ENCODE peak calls at places on chromosome 1, in ten cellular contexts. G is endothelial cell, L is activated B cell treated with CpG ODN at 0.5 μM for 24 hours, F is mucosa of descending colon, B is mammary epithelial cell, O is AG10803, R is choroid plexus epithelial cell, I is AG09319, C is HFF-Myc, N is esophagus muscularis mucosa. Y is an unnamed sample.

GRCh38 chr1:95139039-95139438 is 21.9 kb downstream of the TLCD4 start:
- DNase-seq in I (no peak), R (no peak), O (no peak), C (no peak), G (no peak), N (no peak), B (peak; percentile 52), L (no peak), F (no peak), Y (peak; percentile 23)

GRCh38 chr1:203548917-203549708 is 55.2 kb downstream of the OPTC start:
- DNase-seq in O (peak; percentile 47), R (peak; percentile 65), B (peak; percentile 60), I (no peak), F (no peak), L (no peak), N (no peak), G (no peak), C (no peak), Y (peak; percentile 87)

GRCh38 chr1:100463809-100464424 is 74.0 kb upstream of the GPR88 start:
- DNase-seq in C (peak; percentile 22), R (peak; percentile 88), N (no peak), B (peak; percentile 42), O (peak; percentile 60), L (no peak), F (peak; percentile 37), G (peak; percentile 43), I (peak; percentile 46), Y (peak; percentile 77)

GRCh38 chr1:79079770-79080169 is 73.2 kb upstream of the ADGRL4 start:
- DNase-seq in O (peak; percentile 82), R (peak; percentile 85), I (peak; percentile 65), F (no peak), N (no peak), L (no peak), G (peak; percentile 51), C (peak; percentile 85), B (peak; percentile 63), Y (peak; percentile 70)

GRCh38 chr1:245952383-245952989 is 554.6 kb downstream of the SMYD3 start:
- DNase-seq in B (no peak), F (no peak), O (no peak), I (no peak), L (no peak), G (no peak), R (no peak), C (no peak), N (no peak), Y (no peak)

GRCh38 chr1:230145505-230145899 is 78.5 kb downstream of the GALNT2 start:
- DNase-seq in G (no peak), C (no peak), I (no peak), O (no peak), B (no peak), L (no peak), R (no peak), F (no peak), N (no peak), Y (no peak)

GRCh38 chr1:28123461-28123961 is 35.1 kb upstream of the EYA3 start:
- DNase-seq in C (no peak), L (no peak), N (no peak), G (no peak), O (peak; percentile 78), R (peak; percentile 91), B (peak; percentile 86), F (no peak), I (no peak), Y (peak; percentile 85)

GRCh38 chr1:90155721-90156487 is 161.0 kb downstream of the ZNF326 start:
- DNase-seq in F (no peak), G (no peak), L (no peak), I (no peak), C (no peak), O (no peak), N (no peak), B (peak; percentile 73), R (no peak), Y (peak; percentile 14)

DNA sequence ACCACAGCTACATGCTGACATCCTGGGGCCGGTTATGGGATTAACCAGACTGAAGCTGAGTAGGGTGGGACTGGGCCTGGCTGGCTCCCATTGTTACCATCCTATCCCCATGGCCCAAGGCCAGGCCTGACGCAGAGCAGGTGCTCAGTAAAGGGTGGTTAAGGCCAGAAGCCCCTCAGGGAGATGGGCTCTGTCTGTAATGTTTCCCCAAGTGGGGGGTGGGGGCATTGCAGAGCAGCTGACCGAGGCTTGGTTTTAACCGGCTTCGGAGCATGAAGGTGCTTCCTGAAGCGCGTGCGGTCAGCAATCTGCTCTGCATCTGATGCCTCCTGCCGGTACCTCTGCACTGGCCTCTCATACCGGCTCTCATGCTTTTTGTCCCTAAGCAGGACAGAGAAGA is 83.4 kb upstream of the ACTL8 start:
- DNase-seq in R (no peak), I (no peak), F (no peak), N (no peak), C (no peak), L (no peak), O (no peak), B (no peak), G (no peak), Y (no peak)
- TF ChIP-seq CTCF in R (peak; percentile 10), I (no peak), F (no peak), N (no peak), C (no peak), L (no peak), O (no peak), B (no peak), G (peak; percentile 28), Y (no peak)

GRCh38 chr1:221695346-221695745 is 46.5 kb downstream of the DUSP10 start:
- DNase-seq in F (no peak), N (no peak), L (no peak), I (no peak), R (no peak), B (no peak), G (no peak), O (peak; percentile 57), C (no peak), Y (no peak)

GRCh38 chr1:221691320-221691719 is 50.6 kb downstream of the DUSP10 start:
- DNase-seq in C (no peak), G (no peak), R (no peak), B (no peak), I (no peak), F (no peak), L (no peak), N (no peak), O (no peak), Y (no peak)

GRCh38 chr1:221692643-221693042 is 49.2 kb downstream of the DUSP10 start:
- DNase-seq in C (no peak), I (no peak), O (no peak), G (no peak), F (no peak), L (no peak), B (no peak), N (no peak), R (no peak), Y (no peak)

GRCh38 chr1:221694109-221694508 is 47.8 kb downstream of the DUSP10 start:
- DNase-seq in R (no peak), G (no peak), B (no peak), C (no peak), N (no peak), O (no peak), F (no peak), L (no peak), I (no peak), Y (no peak)

DNA sequence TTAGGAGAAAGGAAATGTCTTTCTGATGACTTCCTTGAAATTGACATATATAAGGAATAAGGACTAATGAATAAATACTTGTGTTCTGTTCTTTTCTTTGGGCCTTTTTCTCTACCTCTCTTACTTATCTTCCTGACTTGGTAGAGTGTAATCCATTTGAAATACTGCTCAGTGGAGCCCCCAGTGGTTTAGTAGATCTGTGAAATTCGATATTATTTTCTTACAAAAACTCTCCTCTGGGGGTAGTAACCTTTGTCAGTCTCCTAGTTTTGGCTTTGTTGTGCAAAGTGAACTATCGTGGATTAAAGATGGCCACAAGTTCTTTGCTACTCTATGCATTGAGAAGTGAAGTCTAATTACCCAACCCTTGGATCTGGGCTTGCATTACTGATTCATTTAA is 48.8 kb downstream of the DUSP10 start:
- DNase-seq in I (no peak), O (no peak), R (no peak), B (no peak), G (no peak), F (no peak), N (no peak), C (no peak), L (no peak), Y (no peak)
- TF ChIP-seq CTCF in I (no peak), O (peak; percentile 10), R (no peak), B (no peak), G (peak; percentile 53), F (no peak), N (no peak), C (peak; percentile 12), L (no peak), Y (peak; percentile 9)

GRCh38 chr1:219926363-219926998 is 1.9 kb downstream of the SLC30A10 start:
- DNase-seq in B (peak; percentile 32), R (no peak), I (no peak), C (no peak), F (no peak), G (no peak), O (no peak), N (peak; percentile 47), L (no peak), Y (peak; percentile 49)

GRCh38 chr1:219928791-219929118 is 398 bp upstream of the SLC30A10 start:
- DNase-seq in R (no peak), N (peak; percentile 86), F (no peak), C (no peak), B (no peak), G (no peak), O (no peak), L (no peak), I (no peak), Y (no peak)

GRCh38 chr1:219927298-219927955 is 930 bp downstream of the SLC30A10 start:
- DNase-seq in R (no peak), I (no peak), B (no peak), F (no peak), C (no peak), O (no peak), N (peak; percentile 62), L (no peak), G (no peak), Y (no peak)

GRCh38 chr1:219931033-219931432 is 2.7 kb upstream of the SLC30A10 start:
- DNase-seq in G (no peak), C (no peak), L (no peak), N (no peak), R (no peak), O (no peak), F (no peak), I (no peak), B (no peak), Y (no peak)

GRCh38 chr1:219927956-219928790 is at the start of gene SLC30A10:
- DNase-seq in O (no peak), R (no peak), G (peak; percentile 23), L (no peak), N (peak; percentile 83), I (no peak), F (peak; percentile 72), C (no peak), B (peak; percentile 5), Y (no peak)
- TF ChIP-seq CTCF in O (no peak), R (no peak), G (no peak), L (no peak), N (no peak), I (no peak), F (no peak), C (no peak), B (no peak), Y (no peak)

GRCh38 chr1:60000625-60001024 is 72.9 kb downstream of the C1orf87 start:
- DNase-seq in R (no peak), I (no peak), N (no peak), L (no peak), G (no peak), B (no peak), O (no peak), C (no peak), F (no peak), Y (no peak)

GRCh38 chr1:59999006-59999405 is 72.4 kb upstream of the CYP2J2 start:
- DNase-seq in G (no peak), C (no peak), I (no peak), R (no peak), L (no peak), F (no peak), N (no peak), B (no peak), O (no peak), Y (no peak)

GRCh38 chr1:59994302-59995198 is 68.0 kb upstream of the CYP2J2 start:
- DNase-seq in F (no peak), R (peak; percentile 61), O (peak; percentile 93), B (no peak), G (no peak), C (peak; percentile 27), I (no peak), N (no peak), L (no peak), Y (no peak)

GRCh38 chr1:59997479-59997878 is 70.9 kb upstream of the CYP2J2 start:
- DNase-seq in N (no peak), I (no peak), F (no peak), R (no peak), B (no peak), C (no peak), O (no peak), G (no peak), L (no peak), Y (no peak)

DNA sequence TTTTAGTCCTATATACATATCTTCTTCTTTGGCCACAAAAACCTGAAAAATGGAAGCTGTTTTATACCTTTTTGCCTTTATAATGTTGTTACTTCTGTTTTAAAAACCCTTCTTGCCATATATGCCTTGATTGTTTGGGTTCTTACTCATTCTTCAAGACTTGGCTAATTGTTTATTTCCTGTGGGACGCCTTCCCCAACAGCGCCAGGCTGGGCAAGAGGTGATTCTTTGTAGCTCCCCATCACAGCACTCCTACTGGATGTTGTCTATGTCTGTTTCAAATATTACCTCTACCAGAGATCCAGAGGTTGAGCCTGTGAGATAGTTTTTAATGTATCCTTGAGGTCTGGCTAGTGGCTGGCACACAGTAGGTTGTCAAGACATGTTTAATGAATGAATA is 73.2 kb upstream of the CYP2J2 start:
- DNase-seq in C (no peak), F (no peak), L (no peak), B (no peak), I (no peak), G (no peak), R (no peak), O (no peak), N (no peak), Y (no peak)
- TF ChIP-seq CTCF in C (no peak), F (no peak), L (no peak), B (no peak), I (no peak), G (no peak), R (no peak), O (no peak), N (no peak), Y (no peak)

Y was measured in MCF 10A.